ENCODE peak calls at places on chromosomes 13 and 19, in seven cellular contexts. Q is K562, Y is HCT116, C is H1, E is GM12878, J is SK-N-SH, Z is HepG2. K is an unnamed sample.

GRCh38 chr13:52879950-52880650 is 31.7 kb upstream of the PCDH8 start:
- DNase-seq in E (no peak), Y (no peak), Z (no peak), J (no peak), Q (no peak), C (peak; percentile 29), K (no peak)

GRCh38 chr19:588093-588742 is 1.5 kb upstream of the HCN2 start:
- DNase-seq in C (peak; percentile 61), Q (peak; percentile 53), E (no peak), Z (peak; percentile 57), Y (peak; percentile 69), J (peak; percentile 92), K (peak; percentile 86)

GRCh38 chr13:24747248-24748151 is 16.5 kb upstream of the RNF17 start:
- DNase-seq in Y (no peak), J (no peak), Z (no peak), C (no peak), E (no peak), Q (no peak), K (peak; percentile 5)

GRCh38 chr19:11196406-11197287 is 698 bp downstream of the KANK2 start:
- DNase-seq in J (peak; percentile 85), Y (no peak), Z (no peak), Q (peak; percentile 73), E (no peak), C (no peak), K (peak; percentile 47)

GRCh38 chr19:15913384-15913783 is 15.5 kb upstream of the CYP4F2 start:
- DNase-seq in C (no peak), E (no peak), Q (no peak), J (no peak), Y (no peak), Z (no peak), K (no peak)

GRCh38 chr19:28485300-28485699 is 727.7 kb downstream of the UQCRFS1 start:
- DNase-seq in C (no peak), Q (no peak), J (no peak), Y (no peak), Z (no peak), E (no peak), K (no peak)

GRCh38 chr13:66409542-66409941 is 820.6 kb downstream of the PCDH9 start:
- DNase-seq in Y (no peak), Q (no peak), E (no peak), Z (no peak), J (no peak), C (no peak), K (no peak)

GRCh38 chr19:31578326-31578725 is 229.1 kb upstream of the TSHZ3 start:
- DNase-seq in C (no peak), Y (no peak), J (no peak), Q (no peak), Z (no peak), E (no peak), K (no peak)

GRCh38 chr19:15374796-15375440 is 4.7 kb downstream of the AKAP8 start:
- DNase-seq in Q (no peak), Z (no peak), C (no peak), J (peak; percentile 43), E (no peak), Y (no peak), K (no peak)

DNA sequence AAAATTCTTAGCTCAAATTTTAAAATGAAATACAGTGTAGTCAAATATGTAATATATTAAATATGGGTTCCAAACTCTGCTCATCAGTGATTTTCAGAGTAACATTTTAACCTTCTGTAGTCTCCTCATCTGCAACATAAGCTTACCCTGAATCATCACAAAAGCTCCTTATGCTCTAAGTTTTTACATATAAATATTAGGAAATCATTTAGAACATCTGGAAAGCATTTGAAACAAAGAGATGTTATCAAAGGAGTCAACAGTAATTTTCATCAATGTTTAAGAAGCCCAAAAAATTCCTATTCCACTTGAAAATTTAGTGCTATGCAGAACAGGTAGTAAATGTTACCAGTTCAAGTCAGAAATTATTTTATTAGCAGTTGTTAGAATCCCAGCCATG is 224.7 kb downstream of the DCT start:
- DNase-seq in J (no peak), Z (no peak), Y (no peak), E (no peak), Q (no peak), C (no peak), K (no peak)
- TF ChIP-seq JUND in J (peak; percentile 34), Z (no peak), Y (no peak), E (no peak), Q (no peak), C (no peak), K (no peak)

DNA sequence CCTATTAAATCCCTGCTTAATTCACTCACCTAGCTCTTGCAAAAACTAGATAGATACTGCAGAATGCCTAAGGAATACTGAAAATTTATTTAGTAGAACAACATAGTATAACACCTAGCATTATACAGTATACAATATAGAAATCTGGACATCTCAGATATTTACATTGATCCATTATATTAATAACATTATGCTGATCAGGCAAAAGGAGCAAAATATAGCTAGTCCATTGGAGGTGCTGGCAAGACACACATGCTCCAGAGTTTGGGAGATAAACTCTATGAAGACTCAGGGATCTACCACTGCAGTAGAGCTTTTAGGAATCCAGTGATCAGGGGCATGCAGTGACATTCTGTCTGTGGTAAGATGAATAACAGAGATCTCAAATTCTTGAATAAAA is 357.6 kb downstream of the TBC1D4 start:
- DNase-seq in C (no peak), Z (no peak), Q (no peak), J (no peak), E (no peak), Y (no peak), K (no peak)
- TF ChIP-seq JUND in C (no peak), Z (no peak), Q (no peak), J (no peak), E (no peak), Y (no peak), K (no peak)

GRCh38 chr13:30745917-30746686 is 10.8 kb downstream of the ALOX5AP start:
- DNase-seq in Q (no peak), C (no peak), Y (no peak), E (no peak), J (peak; percentile 19), Z (peak; percentile 65), K (no peak)

GRCh38 chr13:30743319-30744055 is 8.1 kb downstream of the ALOX5AP start:
- DNase-seq in E (no peak), C (no peak), Y (peak; percentile 76), Q (no peak), Z (peak; percentile 10), J (no peak), K (peak; percentile 24)

GRCh38 chr13:30742896-30743295 is 7.6 kb downstream of the ALOX5AP start:
- DNase-seq in Z (no peak), Q (no peak), Y (no peak), C (no peak), E (no peak), J (no peak), K (peak; percentile 2)

GRCh38 chr13:30744686-30745085 is 9.3 kb downstream of the ALOX5AP start:
- DNase-seq in Z (peak; percentile 36), Q (no peak), C (no peak), J (no peak), Y (no peak), E (no peak), K (no peak)

DNA sequence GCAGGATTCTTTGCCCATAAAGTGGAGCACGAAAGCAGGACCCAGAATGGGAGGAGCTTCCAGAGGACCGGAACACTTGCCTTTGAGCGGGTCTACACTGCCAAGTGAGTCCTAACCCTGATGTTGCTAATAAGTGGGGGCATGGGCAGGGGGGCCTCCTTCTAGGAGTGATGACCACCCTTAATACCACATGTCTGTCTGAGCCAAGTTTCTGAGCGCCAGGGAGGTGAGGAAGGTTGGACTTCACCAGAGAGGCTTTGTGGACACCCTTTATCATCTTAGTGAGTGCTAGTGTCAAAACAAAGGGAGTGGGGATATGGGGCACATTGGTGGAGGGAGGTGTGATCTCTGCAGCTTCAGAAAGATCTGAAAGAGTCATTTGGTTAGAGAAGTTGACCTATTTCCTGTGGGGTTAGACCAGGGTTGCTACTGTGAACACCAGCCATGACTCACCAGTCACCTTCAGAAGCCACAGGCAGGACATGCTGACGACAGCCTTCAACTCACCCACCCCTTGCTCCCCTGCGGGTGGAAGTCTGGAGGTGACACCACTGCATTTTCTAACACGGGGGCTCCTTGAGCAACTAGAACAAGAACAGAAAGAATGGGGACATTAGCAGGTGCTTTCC is 8.8 kb downstream of the ALOX5AP start:
- DNase-seq in J (no peak), E (peak; percentile 95), Z (peak; percentile 54), C (no peak), Y (peak; percentile 19), Q (no peak), K (no peak)
- TF ChIP-seq JUND in J (peak; percentile 15), E (peak; percentile 88), Z (no peak), C (no peak), Y (peak; percentile 32), Q (peak; percentile 41), K (no peak)

GRCh38 chr19:40147338-40147692 is 43.9 kb upstream of the MAP3K10 start:
- DNase-seq in J (no peak), E (no peak), Z (no peak), Q (no peak), Y (no peak), C (no peak), K (no peak)

GRCh38 chr19:40144947-40145748 is 46.1 kb upstream of the MAP3K10 start:
- DNase-seq in E (no peak), C (no peak), Z (no peak), Q (no peak), Y (no peak), J (no peak), K (no peak)

GRCh38 chr19:40141546-40141945 is 49.7 kb upstream of the MAP3K10 start:
- DNase-seq in C (no peak), Z (no peak), E (no peak), J (no peak), Y (no peak), Q (no peak), K (no peak)

GRCh38 chr19:40144151-40144550 is 47.1 kb upstream of the MAP3K10 start:
- DNase-seq in C (no peak), Q (no peak), Y (no peak), Z (no peak), J (no peak), E (no peak), K (no peak)

DNA sequence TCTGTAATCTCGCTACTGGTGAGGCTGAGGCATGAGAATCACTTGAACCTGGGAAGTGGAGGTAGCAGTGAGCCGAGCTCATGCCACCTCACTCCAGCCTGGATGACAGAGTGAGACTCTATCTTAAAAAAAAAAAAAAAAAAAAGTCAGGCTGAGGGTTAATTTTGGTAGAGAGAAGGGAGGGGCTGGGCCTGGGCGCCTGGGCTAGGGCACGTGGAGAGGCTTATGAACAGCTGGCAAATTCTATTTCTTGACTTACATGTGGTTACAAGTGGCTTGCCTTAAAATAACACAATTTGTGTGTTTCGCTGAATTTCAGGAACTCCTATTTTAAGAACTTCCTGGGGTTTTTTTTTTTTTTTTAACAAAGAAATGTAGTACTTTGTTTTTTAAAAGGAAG is 47.6 kb upstream of the MAP3K10 start:
- DNase-seq in Y (no peak), J (no peak), C (no peak), E (no peak), Z (no peak), Q (no peak), K (no peak)
- TF ChIP-seq JUND in Y (no peak), J (no peak), C (no peak), E (no peak), Z (no peak), Q (no peak), K (no peak)

DNA sequence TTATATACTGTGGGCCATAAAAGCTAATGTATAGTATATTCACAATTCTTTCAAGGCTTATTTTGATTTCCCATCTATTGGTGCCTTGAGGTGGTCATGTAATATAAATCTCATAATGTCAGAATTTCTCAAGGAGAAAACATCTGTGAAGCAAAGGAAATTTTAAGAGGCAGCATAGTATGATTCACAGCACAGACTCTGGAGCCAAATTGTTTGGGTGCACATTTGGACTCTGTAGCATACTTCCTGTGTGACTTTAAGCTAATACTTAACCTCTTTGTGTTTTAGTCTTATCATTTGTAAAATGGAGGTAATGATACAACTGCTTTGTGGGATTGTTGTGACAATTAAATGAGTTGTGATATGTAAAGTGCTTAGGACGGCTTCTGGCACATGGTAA is 67.6 kb downstream of the PIBF1 start:
- DNase-seq in C (no peak), E (no peak), Y (no peak), J (no peak), Q (no peak), Z (no peak), K (no peak)
- TF ChIP-seq JUND in C (no peak), E (no peak), Y (no peak), J (no peak), Q (no peak), Z (no peak), K (no peak)